ENCODE peak calls at places on chromosomes 16 and 17, in four cellular contexts. U is endothelial cell of umbilical vein, V is ovary, G is fibroblast of villous mesenchyme. E is an unnamed sample.
A peak's percentile ranks its signal among the peaks of the same experiment; 100 is the strongest.

GRCh38 chr17:79324219-79324618 is 249.6 kb downstream of the ENGASE start:
- DNase-seq in U (no peak), V (no peak), G (no peak), E (no peak)

GRCh38 chr17:68381076-68381900 is 76.0 kb downstream of the WIPI1 start:
- DNase-seq in V (no peak), U (peak; percentile 46), G (peak; percentile 98), E (peak; percentile 50)

GRCh38 chr16:23148513-23149266 is 562 bp downstream of the USP31 start:
- DNase-seq in U (peak; percentile 63), V (peak; percentile 56), G (peak; percentile 46), E (peak; percentile 79)

GRCh38 chr16:27473101-27473900 is 71.3 kb downstream of the IL21R start:
- DNase-seq in V (no peak), G (no peak), U (no peak), E (no peak)

GRCh38 chr16:70561623-70562022 is 38.0 kb downstream of the SF3B3 start:
- DNase-seq in G (no peak), V (no peak), U (no peak), E (peak; percentile 76)

GRCh38 chr17:29579866-29580771 is 9.3 kb downstream of the GIT1 start:
- DNase-seq in U (peak; percentile 81), G (peak; percentile 79), V (peak; percentile 70), E (peak; percentile 86)

GRCh38 chr17:44927696-44928095 is 12.4 kb upstream of the GFAP start:
- DNase-seq in U (no peak), G (no peak), V (no peak), E (no peak)

GRCh38 chr16:68079616-68080344 is 5.4 kb upstream of the NFATC3 start:
- DNase-seq in V (peak; percentile 75), G (peak; percentile 67), U (peak; percentile 63), E (peak; percentile 75)

GRCh38 chr17:10775058-10775457 is 28.8 kb downstream of the TMEM238L start:
- DNase-seq in V (no peak), U (no peak), G (no peak), E (no peak)

GRCh38 chr17:83145358-83145738 is 65.9 kb downstream of the METRNL start:
- DNase-seq in G (no peak), V (no peak), U (no peak), E (no peak)

GRCh38 chr16:1073262-1073558 is 663 bp downstream of the SSTR5 start:
- DNase-seq in G (no peak), V (no peak), U (no peak), E (no peak)

GRCh38 chr17:40561871-40562611 is 3.2 kb downstream of the CCR7 start:
- DNase-seq in V (no peak), G (no peak), U (no peak), E (no peak)

GRCh38 chr17:45293413-45294211 is 23.2 kb downstream of the MAP3K14 start:
- DNase-seq in U (peak; percentile 94), G (peak; percentile 96), V (peak; percentile 87), E (peak; percentile 98)

DNA sequence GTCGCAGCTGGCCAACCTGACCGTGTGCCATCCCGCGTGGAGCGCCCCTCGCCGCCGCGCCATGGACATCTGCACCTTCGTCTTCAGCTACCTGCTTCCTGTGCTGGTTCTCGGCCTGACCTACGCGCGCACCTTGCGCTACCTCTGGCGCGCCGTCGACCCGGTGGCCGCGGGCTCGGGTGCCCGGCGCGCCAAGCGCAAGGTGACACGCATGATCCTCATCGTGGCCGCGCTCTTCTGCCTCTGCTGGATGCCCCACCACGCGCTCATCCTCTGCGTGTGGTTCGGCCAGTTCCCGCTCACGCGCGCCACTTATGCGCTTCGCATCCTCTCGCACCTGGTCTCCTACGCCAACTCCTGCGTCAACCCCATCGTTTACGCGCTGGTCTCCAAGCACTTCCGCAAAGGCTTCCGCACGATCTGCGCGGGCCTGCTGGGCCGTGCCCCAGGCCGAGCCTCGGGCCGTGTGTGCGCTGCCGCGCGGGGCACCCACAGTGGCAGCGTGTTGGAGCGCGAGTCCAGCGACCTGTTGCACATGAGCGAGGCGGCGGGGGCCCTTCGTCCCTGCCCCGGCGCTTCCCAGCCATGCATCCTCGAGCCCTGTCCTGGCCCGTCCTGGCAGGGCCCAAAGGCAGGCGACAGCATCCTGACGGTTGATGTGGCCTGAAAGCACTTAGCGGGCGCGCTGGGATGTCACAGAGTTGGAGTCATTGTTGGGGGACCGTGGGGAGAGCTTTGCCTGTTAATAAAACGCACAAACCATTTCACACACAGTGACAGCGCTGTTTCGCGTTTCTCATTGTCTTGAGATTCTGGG is 2.0 kb upstream of the ZACN start:
- DNase-seq in U (no peak), V (no peak), G (peak; percentile 14), E (no peak)
- H3K4me3 ChIP-seq in U (no peak overlapping the region), V (no peak overlapping the region), G (no peak overlapping the region), E (no peak overlapping the region)

GRCh38 chr16:14003119-14003570 is 68.0 kb upstream of the MRTFB start:
- DNase-seq in V (peak; percentile 38), U (peak; percentile 29), G (peak; percentile 68), E (no peak)
- TF ChIP-seq CTCF in V (no peak), U (no peak), G (peak; percentile 5), E (no peak)

GRCh38 chr17:21512307-21513011 is 136.3 kb downstream of the KCNJ12 start:
- DNase-seq in U (peak; percentile 5), G (no peak), V (no peak), E (no peak)

GRCh38 chr17:21510686-21511367 is 134.7 kb downstream of the KCNJ12 start:
- DNase-seq in V (no peak), G (no peak), U (peak; percentile 26), E (peak; percentile 36)

GRCh38 chr17:21511368-21512195 is 135.4 kb downstream of the KCNJ12 start:
- DNase-seq in G (peak; percentile 78), U (peak; percentile 87), V (peak; percentile 76), E (peak; percentile 88)

GRCh38 chr17:21513012-21513570 is 136.9 kb downstream of the KCNJ12 start:
- DNase-seq in U (peak; percentile 64), G (peak; percentile 71), V (peak; percentile 69), E (peak; percentile 63)
- H3K4me3 ChIP-seq in U (no peak overlapping the region), G (no peak overlapping the region), V (no peak overlapping the region), E (no peak overlapping the region)

GRCh38 chr16:2687531-2688308 is 5.4 kb downstream of the KCTD5 start:
- DNase-seq in U (no peak), G (no peak), V (no peak), E (no peak)
- TF ChIP-seq CTCF in U (no peak), G (no peak), V (no peak), E (no peak)

DNA sequence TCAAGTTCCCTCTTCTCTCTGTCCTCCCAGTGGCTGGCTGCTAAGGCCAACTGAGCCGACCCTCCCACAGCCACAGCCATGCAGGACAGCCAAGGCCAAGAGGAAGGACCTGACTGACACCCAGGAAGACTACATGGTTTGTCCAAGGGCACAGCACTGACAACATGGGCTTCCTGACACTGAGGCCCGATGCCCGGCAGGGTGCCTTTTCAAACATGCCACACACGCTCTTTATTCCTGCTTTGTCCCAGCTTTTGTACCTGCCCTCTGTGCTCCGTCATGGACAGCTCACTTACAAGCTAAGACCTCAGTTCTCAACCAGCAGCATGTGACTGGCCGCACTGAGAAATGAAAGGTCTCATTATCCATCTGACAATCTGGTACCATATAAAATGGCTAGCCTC is 45.8 kb downstream of the TEX2 start:
- DNase-seq in U (no peak), V (no peak), G (no peak), E (peak; percentile 25)
- H3K4me3 ChIP-seq in U (no peak overlapping the region), V (no peak overlapping the region), G (no peak overlapping the region), E (no peak overlapping the region)

GRCh38 chr16:85986931-85987749 is 88.2 kb downstream of the IRF8 start:
- DNase-seq in V (no peak), G (peak; percentile 5), U (no peak), E (no peak)
- TF ChIP-seq CTCF in V (no peak), G (peak; percentile 31), U (no peak), E (no peak)